ENCODE peak calls at places on chromosomes 7 and 10, in seven cellular contexts. One of them, this sample, is unnamed.

GRCh38 chr10:24872049-24872789 is 80.2 kb downstream of the PRTFDC1 start:
- DNase-seq in dorsolateral prefrontal cortex: no peak
- DNase-seq in kidney: no peak
- DNase-seq in upper lobe of left lung: no peak
- DNase-seq in coronary artery: no peak
- DNase-seq in left ventricle myocardium inferior: no peak
- DNase-seq in cardiac muscle cell: no peak
- DNase-seq in this sample: peak; percentile 65

GRCh38 chr7:17660116-17660515 is 280.2 kb downstream of the SNX13 start:
- DNase-seq in upper lobe of left lung: no peak
- DNase-seq in left ventricle myocardium inferior: no peak
- DNase-seq in coronary artery: no peak
- DNase-seq in kidney: no peak
- DNase-seq in cardiac muscle cell: peak; percentile 75
- DNase-seq in dorsolateral prefrontal cortex: no peak
- DNase-seq in this sample: no peak

GRCh38 chr7:80851896-80852476 is 66.9 kb downstream of the SEMA3C start:
- DNase-seq in left ventricle myocardium inferior: no peak
- DNase-seq in upper lobe of left lung: no peak
- DNase-seq in dorsolateral prefrontal cortex: no peak
- DNase-seq in kidney: no peak
- DNase-seq in cardiac muscle cell: peak; percentile 46
- DNase-seq in coronary artery: no peak
- DNase-seq in this sample: no peak

GRCh38 chr10:3067045-3067858 is at the start of gene PFKP:
- DNase-seq in kidney: peak; percentile 87
- DNase-seq in upper lobe of left lung: peak; percentile 91
- DNase-seq in cardiac muscle cell: no peak
- DNase-seq in left ventricle myocardium inferior: peak; percentile 50
- DNase-seq in coronary artery: no peak
- DNase-seq in dorsolateral prefrontal cortex: no peak
- DNase-seq in this sample: no peak

GRCh38 chr7:146878901-146879300 is 762.3 kb downstream of the CNTNAP2 start:
- DNase-seq in cardiac muscle cell: no peak
- DNase-seq in upper lobe of left lung: no peak
- DNase-seq in left ventricle myocardium inferior: no peak
- DNase-seq in coronary artery: no peak
- DNase-seq in kidney: no peak
- DNase-seq in dorsolateral prefrontal cortex: no peak
- DNase-seq in this sample: no peak

GRCh38 chr10:22345301-22346086 is at the start of gene SPAG6:
- DNase-seq in dorsolateral prefrontal cortex: peak; percentile 73
- DNase-seq in upper lobe of left lung: peak; percentile 92
- DNase-seq in kidney: peak; percentile 84
- DNase-seq in coronary artery: no peak
- DNase-seq in left ventricle myocardium inferior: peak; percentile 52
- DNase-seq in cardiac muscle cell: peak; percentile 35
- DNase-seq in this sample: no peak

GRCh38 chr7:66741706-66742053 is 1.1 kb downstream of the RABGEF1 start:
- DNase-seq in coronary artery: no peak
- DNase-seq in cardiac muscle cell: peak; percentile 37
- DNase-seq in upper lobe of left lung: no peak
- DNase-seq in kidney: no peak
- DNase-seq in dorsolateral prefrontal cortex: no peak
- DNase-seq in left ventricle myocardium inferior: no peak
- DNase-seq in this sample: peak; percentile 47

GRCh38 chr7:19932549-19933249 is 159.3 kb upstream of the TMEM196 start:
- DNase-seq in upper lobe of left lung: no peak
- DNase-seq in kidney: no peak
- DNase-seq in dorsolateral prefrontal cortex: no peak
- DNase-seq in left ventricle myocardium inferior: no peak
- DNase-seq in cardiac muscle cell: no peak
- DNase-seq in coronary artery: no peak
- DNase-seq in this sample: no peak

GRCh38 chr10:10579709-10580108 is 438.0 kb upstream of the CELF2 start:
- DNase-seq in kidney: no peak
- DNase-seq in left ventricle myocardium inferior: no peak
- DNase-seq in dorsolateral prefrontal cortex: no peak
- DNase-seq in upper lobe of left lung: no peak
- DNase-seq in coronary artery: no peak
- DNase-seq in cardiac muscle cell: peak; percentile 32
- DNase-seq in this sample: no peak

GRCh38 chr7:118087121-118087520 is 96.8 kb upstream of the LSM8 start:
- DNase-seq in coronary artery: no peak
- DNase-seq in dorsolateral prefrontal cortex: no peak
- DNase-seq in left ventricle myocardium inferior: no peak
- DNase-seq in kidney: no peak
- DNase-seq in cardiac muscle cell: no peak
- DNase-seq in upper lobe of left lung: no peak
- DNase-seq in this sample: no peak

GRCh38 chr7:39892361-39892760 is 57.7 kb upstream of the CDK13 start:
- DNase-seq in upper lobe of left lung: no peak
- DNase-seq in coronary artery: no peak
- DNase-seq in cardiac muscle cell: no peak
- DNase-seq in dorsolateral prefrontal cortex: no peak
- DNase-seq in left ventricle myocardium inferior: no peak
- DNase-seq in kidney: no peak
- DNase-seq in this sample: no peak

GRCh38 chr10:131854579-131855335 is 46.1 kb upstream of the PPP2R2D start:
- DNase-seq in dorsolateral prefrontal cortex: peak; percentile 15
- DNase-seq in left ventricle myocardium inferior: no peak
- DNase-seq in cardiac muscle cell: no peak
- DNase-seq in upper lobe of left lung: peak; percentile 49
- DNase-seq in coronary artery: no peak
- DNase-seq in kidney: peak; percentile 54
- DNase-seq in this sample: no peak

GRCh38 chr10:128092454-128092853 is 33.8 kb downstream of the MKI67 start:
- DNase-seq in kidney: no peak
- DNase-seq in dorsolateral prefrontal cortex: no peak
- DNase-seq in cardiac muscle cell: peak; percentile 29
- DNase-seq in left ventricle myocardium inferior: no peak
- DNase-seq in upper lobe of left lung: no peak
- DNase-seq in coronary artery: no peak
- DNase-seq in this sample: no peak

DNA sequence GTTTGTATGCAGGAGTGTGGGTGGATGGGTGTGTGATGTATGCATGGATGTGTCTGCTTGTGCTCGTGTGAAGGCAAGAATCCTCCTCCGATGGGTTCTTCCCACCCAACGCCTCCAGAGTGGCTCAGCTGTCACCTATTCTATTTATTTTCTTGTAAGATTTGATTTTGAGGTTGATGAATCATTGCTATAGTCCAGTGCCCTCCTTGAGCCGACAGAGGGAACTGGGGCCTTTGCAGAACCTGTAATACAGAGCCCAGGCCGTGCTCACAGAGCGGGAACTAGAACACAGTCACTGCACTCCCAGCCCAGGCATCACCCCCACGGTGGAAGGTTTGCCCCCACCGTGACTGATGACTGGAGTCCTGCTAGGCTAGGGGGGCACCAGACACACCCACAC is 2.1 kb downstream of the RARRES2 start:
- DNase-seq in cardiac muscle cell: no peak
- DNase-seq in left ventricle myocardium inferior: no peak
- DNase-seq in kidney: no peak
- DNase-seq in upper lobe of left lung: no peak
- DNase-seq in coronary artery: no peak
- DNase-seq in dorsolateral prefrontal cortex: no peak
- DNase-seq in this sample: peak; percentile 41
- TF ChIP-seq CTCF in cardiac muscle cell: no peak
- TF ChIP-seq CTCF in left ventricle myocardium inferior: no peak
- TF ChIP-seq CTCF in kidney: no peak
- TF ChIP-seq CTCF in upper lobe of left lung: no peak
- TF ChIP-seq CTCF in coronary artery: no peak
- TF ChIP-seq CTCF in dorsolateral prefrontal cortex: no peak
- TF ChIP-seq CTCF in this sample: no peak

GRCh38 chr10:69328346-69328687 is 50.0 kb downstream of the HK1 start:
- DNase-seq in kidney: no peak
- DNase-seq in cardiac muscle cell: no peak
- DNase-seq in dorsolateral prefrontal cortex: no peak
- DNase-seq in upper lobe of left lung: no peak
- DNase-seq in left ventricle myocardium inferior: no peak
- DNase-seq in coronary artery: no peak
- DNase-seq in this sample: no peak

GRCh38 chr10:69329721-69330178 is 51.5 kb downstream of the HK1 start:
- DNase-seq in left ventricle myocardium inferior: no peak
- DNase-seq in cardiac muscle cell: no peak
- DNase-seq in kidney: peak; percentile 18
- DNase-seq in dorsolateral prefrontal cortex: no peak
- DNase-seq in upper lobe of left lung: no peak
- DNase-seq in coronary artery: no peak
- DNase-seq in this sample: no peak

GRCh38 chr10:69326692-69327091 is 48.4 kb downstream of the HK1 start:
- DNase-seq in left ventricle myocardium inferior: no peak
- DNase-seq in upper lobe of left lung: no peak
- DNase-seq in dorsolateral prefrontal cortex: no peak
- DNase-seq in coronary artery: no peak
- DNase-seq in cardiac muscle cell: no peak
- DNase-seq in kidney: no peak
- DNase-seq in this sample: no peak

GRCh38 chr10:69324583-69324982 is 46.3 kb downstream of the HK1 start:
- DNase-seq in cardiac muscle cell: no peak
- DNase-seq in kidney: no peak
- DNase-seq in dorsolateral prefrontal cortex: no peak
- DNase-seq in coronary artery: no peak
- DNase-seq in left ventricle myocardium inferior: no peak
- DNase-seq in upper lobe of left lung: no peak
- DNase-seq in this sample: no peak

DNA sequence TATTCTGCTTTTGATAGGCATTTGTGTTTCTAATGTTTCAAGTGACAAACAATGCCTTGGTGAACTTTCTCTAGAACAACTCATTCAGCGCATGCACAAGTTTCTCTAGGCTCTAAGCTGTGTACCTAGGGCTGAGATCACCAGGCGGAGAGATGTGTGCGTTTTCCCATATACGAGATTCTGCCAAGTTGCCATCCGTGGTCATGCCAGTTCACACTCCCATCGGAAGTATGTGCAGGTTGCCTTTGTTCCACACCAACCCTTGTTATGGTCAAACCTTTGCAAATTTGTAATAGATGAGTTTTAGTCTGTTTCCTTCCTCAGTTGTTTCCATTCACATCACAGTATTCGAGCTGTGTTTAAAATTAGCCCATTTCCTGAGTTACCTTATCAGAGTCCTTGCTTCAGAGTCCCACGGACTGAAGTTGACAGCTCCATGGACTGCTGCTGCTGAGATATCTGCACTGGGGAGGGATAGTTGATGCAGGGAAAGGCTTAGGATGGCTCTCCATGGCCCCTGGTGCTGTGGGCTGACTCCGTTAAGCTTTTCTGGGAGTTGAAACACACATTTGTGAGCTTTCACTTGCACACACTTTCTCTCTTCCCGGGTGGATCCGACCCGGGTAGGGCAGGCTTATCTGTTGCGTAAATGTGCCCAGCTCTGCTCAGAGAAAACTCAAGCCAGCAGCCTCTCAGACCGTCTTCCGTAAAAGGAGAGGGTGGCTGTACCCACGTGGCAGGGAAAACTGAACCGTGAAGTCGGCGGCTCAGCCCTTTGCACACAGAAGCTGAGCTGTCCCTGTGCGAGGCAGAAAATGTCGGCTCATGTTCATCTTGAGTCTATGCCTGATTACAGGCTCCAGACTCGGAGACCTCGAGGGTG is 49.4 kb downstream of the HK1 start:
- DNase-seq in cardiac muscle cell: peak; percentile 86
- DNase-seq in coronary artery: peak; percentile 91
- DNase-seq in upper lobe of left lung: no peak
- DNase-seq in left ventricle myocardium inferior: peak; percentile 77
- DNase-seq in dorsolateral prefrontal cortex: peak; percentile 75
- DNase-seq in kidney: peak; percentile 89
- DNase-seq in this sample: peak; percentile 82
- H3K4me3 ChIP-seq in cardiac muscle cell: no peak overlapping the region
- H3K4me3 ChIP-seq in coronary artery: peak overlapping the region; percentile 65
- H3K4me3 ChIP-seq in upper lobe of left lung: no peak overlapping the region
- H3K4me3 ChIP-seq in left ventricle myocardium inferior: peak overlapping the region; percentile 56
- H3K4me3 ChIP-seq in dorsolateral prefrontal cortex: peak overlapping the region; percentile 18
- H3K4me3 ChIP-seq in kidney: peak overlapping the region; percentile 27
- H3K4me3 ChIP-seq in this sample: no peak overlapping the region

GRCh38 chr10:5292196-5292735 is 72.5 kb upstream of the UCN3 start:
- DNase-seq in cardiac muscle cell: no peak
- DNase-seq in upper lobe of left lung: no peak
- DNase-seq in kidney: no peak
- DNase-seq in left ventricle myocardium inferior: no peak
- DNase-seq in dorsolateral prefrontal cortex: no peak
- DNase-seq in coronary artery: no peak
- DNase-seq in this sample: no peak
- H3K27ac ChIP-seq in cardiac muscle cell: no peak overlapping the region
- H3K27ac ChIP-seq in upper lobe of left lung: peak overlapping the region; percentile 86
- H3K27ac ChIP-seq in kidney: peak overlapping the region; percentile 59
- H3K27ac ChIP-seq in left ventricle myocardium inferior: peak overlapping the region; percentile 86
- H3K27ac ChIP-seq in dorsolateral prefrontal cortex: no peak overlapping the region
- H3K27ac ChIP-seq in coronary artery: peak overlapping the region; percentile 50
- H3K27ac ChIP-seq in this sample: no peak overlapping the region

GRCh38 chr7:2117681-2118045 is 115.1 kb downstream of the MAD1L1 start:
- DNase-seq in upper lobe of left lung: no peak
- DNase-seq in left ventricle myocardium inferior: no peak
- DNase-seq in kidney: no peak
- DNase-seq in cardiac muscle cell: no peak
- DNase-seq in dorsolateral prefrontal cortex: no peak
- DNase-seq in coronary artery: no peak
- DNase-seq in this sample: no peak

GRCh38 chr7:2114926-2115738 is 117.6 kb downstream of the MAD1L1 start:
- DNase-seq in coronary artery: no peak
- DNase-seq in left ventricle myocardium inferior: no peak
- DNase-seq in kidney: peak; percentile 73
- DNase-seq in cardiac muscle cell: no peak
- DNase-seq in dorsolateral prefrontal cortex: no peak
- DNase-seq in upper lobe of left lung: peak; percentile 75
- DNase-seq in this sample: no peak

GRCh38 chr7:2116903-2117680 is 115.7 kb downstream of the MAD1L1 start:
- DNase-seq in cardiac muscle cell: peak; percentile 58
- DNase-seq in left ventricle myocardium inferior: peak; percentile 72
- DNase-seq in kidney: no peak
- DNase-seq in coronary artery: no peak
- DNase-seq in upper lobe of left lung: peak; percentile 41
- DNase-seq in dorsolateral prefrontal cortex: peak; percentile 82
- DNase-seq in this sample: peak; percentile 45

GRCh38 chr7:2115739-2116065 is 117.0 kb downstream of the MAD1L1 start:
- DNase-seq in coronary artery: no peak
- DNase-seq in cardiac muscle cell: no peak
- DNase-seq in left ventricle myocardium inferior: peak; percentile 47
- DNase-seq in upper lobe of left lung: peak; percentile 65
- DNase-seq in dorsolateral prefrontal cortex: no peak
- DNase-seq in kidney: peak; percentile 60
- DNase-seq in this sample: no peak

DNA sequence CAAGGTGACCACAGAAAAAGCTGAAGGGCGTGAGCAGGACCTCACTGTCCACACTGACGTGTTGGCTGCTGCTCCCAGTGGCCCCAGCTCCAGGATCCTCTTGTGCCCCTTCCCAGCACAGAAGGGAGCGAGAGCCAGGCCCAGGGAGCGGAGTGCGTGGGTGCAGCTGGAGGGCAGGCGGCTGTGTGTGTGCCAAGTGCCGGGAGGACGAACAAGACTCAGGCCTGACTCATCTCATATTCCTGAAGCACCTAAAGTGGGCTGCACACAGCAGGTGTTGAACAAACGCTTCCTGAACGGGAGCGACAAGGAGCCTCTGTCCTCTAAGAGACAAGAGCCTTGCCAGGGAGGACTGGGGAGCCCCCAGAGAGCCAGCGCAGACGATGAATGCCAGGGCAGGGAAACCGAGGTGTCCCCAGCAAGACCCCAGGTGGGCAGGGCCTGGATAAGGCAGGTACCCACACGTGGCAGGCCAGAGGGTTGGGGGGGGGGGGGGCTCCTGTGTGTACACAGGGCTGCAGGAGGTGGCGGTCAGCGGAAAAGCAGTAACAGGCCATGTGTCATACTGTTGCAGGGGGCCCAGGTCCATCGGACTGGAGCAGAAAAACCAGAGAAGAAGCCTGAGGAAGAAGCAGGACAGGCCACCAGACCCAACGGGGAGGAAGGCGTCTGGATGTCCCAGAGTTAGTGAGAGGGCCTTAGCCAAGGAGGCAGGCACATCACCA is 116.5 kb downstream of the MAD1L1 start:
- DNase-seq in kidney: no peak
- DNase-seq in dorsolateral prefrontal cortex: peak; percentile 66
- DNase-seq in cardiac muscle cell: peak; percentile 46
- DNase-seq in upper lobe of left lung: no peak
- DNase-seq in coronary artery: no peak
- DNase-seq in left ventricle myocardium inferior: peak; percentile 36
- DNase-seq in this sample: peak; percentile 46
- TF ChIP-seq CTCF in kidney: no peak
- TF ChIP-seq CTCF in dorsolateral prefrontal cortex: no peak
- TF ChIP-seq CTCF in cardiac muscle cell: no peak
- TF ChIP-seq CTCF in upper lobe of left lung: no peak
- TF ChIP-seq CTCF in coronary artery: no peak
- TF ChIP-seq CTCF in left ventricle myocardium inferior: no peak
- TF ChIP-seq CTCF in this sample: no peak

This sample was measured in adrenal gland.